ENCODE peak calls at places on chromosomes 2 and 18, in six cellular contexts. One of them, this sample, is unnamed.

GRCh38 chr2:26732446-26732845 is 31.6 kb upstream of the SLC35F6 start:
- DNase-seq in tibial artery: no peak
- DNase-seq in brain microvascular endothelial cell: no peak
- DNase-seq in hepatocyte: no peak
- DNase-seq in fibroblast of lung: no peak
- DNase-seq in left ventricle myocardium inferior: no peak
- DNase-seq in this sample: no peak

GRCh38 chr2:60213865-60214657 is 339.4 kb downstream of the BCL11A start:
- DNase-seq in left ventricle myocardium inferior: no peak
- DNase-seq in tibial artery: no peak
- DNase-seq in brain microvascular endothelial cell: no peak
- DNase-seq in hepatocyte: peak; percentile 35
- DNase-seq in fibroblast of lung: no peak
- DNase-seq in this sample: no peak

GRCh38 chr2:207256026-207256425 is 90.3 kb upstream of the KLF7 start:
- DNase-seq in brain microvascular endothelial cell: no peak
- DNase-seq in fibroblast of lung: no peak
- DNase-seq in hepatocyte: no peak
- DNase-seq in left ventricle myocardium inferior: no peak
- DNase-seq in tibial artery: no peak
- DNase-seq in this sample: no peak

GRCh38 chr18:64474751-64475150 is 325.9 kb upstream of the LINC00305 start:
- DNase-seq in fibroblast of lung: no peak
- DNase-seq in tibial artery: no peak
- DNase-seq in left ventricle myocardium inferior: no peak
- DNase-seq in brain microvascular endothelial cell: no peak
- DNase-seq in hepatocyte: peak; percentile 17
- DNase-seq in this sample: no peak

GRCh38 chr2:148342091-148342490 is 302.5 kb upstream of the EPC2 start:
- DNase-seq in left ventricle myocardium inferior: no peak
- DNase-seq in brain microvascular endothelial cell: no peak
- DNase-seq in hepatocyte: no peak
- DNase-seq in fibroblast of lung: no peak
- DNase-seq in tibial artery: no peak
- DNase-seq in this sample: no peak

GRCh38 chr18:9849407-9849961 is 36.3 kb upstream of the TXNDC2 start:
- DNase-seq in brain microvascular endothelial cell: no peak
- DNase-seq in fibroblast of lung: no peak
- DNase-seq in tibial artery: peak; percentile 80
- DNase-seq in hepatocyte: no peak
- DNase-seq in left ventricle myocardium inferior: peak; percentile 43
- DNase-seq in this sample: no peak

GRCh38 chr2:222410534-222410933 is 13.8 kb upstream of the SGPP2 start:
- DNase-seq in brain microvascular endothelial cell: no peak
- DNase-seq in hepatocyte: peak; percentile 47
- DNase-seq in tibial artery: no peak
- DNase-seq in fibroblast of lung: no peak
- DNase-seq in left ventricle myocardium inferior: no peak
- DNase-seq in this sample: no peak

GRCh38 chr18:58140366-58141325 is 96.6 kb downstream of the NEDD4L start:
- DNase-seq in brain microvascular endothelial cell: no peak
- DNase-seq in tibial artery: no peak
- DNase-seq in left ventricle myocardium inferior: no peak
- DNase-seq in hepatocyte: no peak
- DNase-seq in fibroblast of lung: no peak
- DNase-seq in this sample: no peak

GRCh38 chr2:238092486-238093035 is 7.6 kb upstream of the ESPNL start:
- DNase-seq in fibroblast of lung: no peak
- DNase-seq in tibial artery: peak; percentile 40
- DNase-seq in brain microvascular endothelial cell: no peak
- DNase-seq in left ventricle myocardium inferior: no peak
- DNase-seq in hepatocyte: no peak
- DNase-seq in this sample: no peak

GRCh38 chr2:88451647-88452150 is 794 bp downstream of the FOXI3 start:
- DNase-seq in brain microvascular endothelial cell: no peak
- DNase-seq in left ventricle myocardium inferior: no peak
- DNase-seq in hepatocyte: no peak
- DNase-seq in fibroblast of lung: no peak
- DNase-seq in tibial artery: no peak
- DNase-seq in this sample: no peak

GRCh38 chr18:57312346-57313144 is 39.8 kb upstream of the ST8SIA3 start:
- DNase-seq in hepatocyte: no peak
- DNase-seq in tibial artery: no peak
- DNase-seq in fibroblast of lung: no peak
- DNase-seq in left ventricle myocardium inferior: no peak
- DNase-seq in brain microvascular endothelial cell: no peak
- DNase-seq in this sample: no peak

GRCh38 chr2:183709829-183710228 is 585.6 kb downstream of the NUP35 start:
- DNase-seq in brain microvascular endothelial cell: no peak
- DNase-seq in left ventricle myocardium inferior: no peak
- DNase-seq in tibial artery: no peak
- DNase-seq in hepatocyte: no peak
- DNase-seq in fibroblast of lung: no peak
- DNase-seq in this sample: no peak
- H3K27ac ChIP-seq in brain microvascular endothelial cell: no peak overlapping the region
- H3K27ac ChIP-seq in left ventricle myocardium inferior: no peak overlapping the region
- H3K27ac ChIP-seq in tibial artery: no peak overlapping the region
- H3K27ac ChIP-seq in hepatocyte: no peak overlapping the region
- H3K27ac ChIP-seq in fibroblast of lung: no peak overlapping the region
- H3K27ac ChIP-seq in this sample: no peak overlapping the region

GRCh38 chr2:175048275-175048674 is 43.1 kb upstream of the CHN1 start:
- DNase-seq in brain microvascular endothelial cell: no peak
- DNase-seq in fibroblast of lung: no peak
- DNase-seq in tibial artery: no peak
- DNase-seq in left ventricle myocardium inferior: no peak
- DNase-seq in hepatocyte: no peak
- DNase-seq in this sample: no peak
- H3K4me3 ChIP-seq in brain microvascular endothelial cell: no peak overlapping the region
- H3K4me3 ChIP-seq in fibroblast of lung: no peak overlapping the region
- H3K4me3 ChIP-seq in tibial artery: no peak overlapping the region
- H3K4me3 ChIP-seq in left ventricle myocardium inferior: no peak overlapping the region
- H3K4me3 ChIP-seq in hepatocyte: no peak overlapping the region
- H3K4me3 ChIP-seq in this sample: no peak overlapping the region

GRCh38 chr2:75140288-75140687 is 59.0 kb downstream of the TACR1 start:
- DNase-seq in fibroblast of lung: no peak
- DNase-seq in hepatocyte: no peak
- DNase-seq in tibial artery: no peak
- DNase-seq in left ventricle myocardium inferior: no peak
- DNase-seq in brain microvascular endothelial cell: no peak
- DNase-seq in this sample: no peak
- H3K27ac ChIP-seq in fibroblast of lung: no peak overlapping the region
- H3K27ac ChIP-seq in hepatocyte: no peak overlapping the region
- H3K27ac ChIP-seq in tibial artery: no peak overlapping the region
- H3K27ac ChIP-seq in left ventricle myocardium inferior: no peak overlapping the region
- H3K27ac ChIP-seq in brain microvascular endothelial cell: no peak overlapping the region
- H3K27ac ChIP-seq in this sample: no peak overlapping the region

DNA sequence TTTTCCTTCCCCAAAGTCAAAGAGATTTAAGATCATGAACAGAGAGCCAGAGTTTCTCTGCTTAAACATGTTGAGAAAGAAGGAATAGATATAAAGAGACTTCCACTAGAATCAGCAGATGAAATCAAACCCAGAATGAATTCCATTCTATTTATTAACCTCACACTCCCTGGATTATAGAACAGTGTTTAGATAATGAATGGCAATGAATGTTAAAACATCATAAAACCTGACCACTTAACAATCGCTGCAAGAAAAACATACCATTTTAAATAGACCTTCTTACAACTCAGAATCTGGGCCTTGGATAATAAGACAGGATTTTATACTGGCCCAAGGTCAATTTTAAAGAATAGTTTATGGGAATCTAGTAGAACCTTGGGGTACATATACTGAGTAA is 163.7 kb upstream of the SIX2 start:
- DNase-seq in hepatocyte: no peak
- DNase-seq in tibial artery: no peak
- DNase-seq in brain microvascular endothelial cell: no peak
- DNase-seq in left ventricle myocardium inferior: no peak
- DNase-seq in fibroblast of lung: no peak
- DNase-seq in this sample: no peak
- H3K4me3 ChIP-seq in hepatocyte: no peak overlapping the region
- H3K4me3 ChIP-seq in tibial artery: no peak overlapping the region
- H3K4me3 ChIP-seq in brain microvascular endothelial cell: no peak overlapping the region
- H3K4me3 ChIP-seq in left ventricle myocardium inferior: no peak overlapping the region
- H3K4me3 ChIP-seq in fibroblast of lung: no peak overlapping the region
- H3K4me3 ChIP-seq in this sample: no peak overlapping the region

GRCh38 chr2:28247326-28247725 is 145.3 kb upstream of the FOSL2 start:
- DNase-seq in tibial artery: no peak
- DNase-seq in hepatocyte: no peak
- DNase-seq in left ventricle myocardium inferior: no peak
- DNase-seq in fibroblast of lung: no peak
- DNase-seq in brain microvascular endothelial cell: no peak
- DNase-seq in this sample: no peak
- H3K27ac ChIP-seq in tibial artery: no peak overlapping the region
- H3K27ac ChIP-seq in hepatocyte: no peak overlapping the region
- H3K27ac ChIP-seq in left ventricle myocardium inferior: peak overlapping the region; percentile 41
- H3K27ac ChIP-seq in fibroblast of lung: no peak overlapping the region
- H3K27ac ChIP-seq in brain microvascular endothelial cell: no peak overlapping the region
- H3K27ac ChIP-seq in this sample: peak overlapping the region; percentile 45

GRCh38 chr2:33476793-33477190 is 343 bp downstream of the RASGRP3 start:
- DNase-seq in left ventricle myocardium inferior: no peak
- DNase-seq in fibroblast of lung: no peak
- DNase-seq in hepatocyte: no peak
- DNase-seq in brain microvascular endothelial cell: no peak
- DNase-seq in tibial artery: no peak
- DNase-seq in this sample: no peak
- H3K4me3 ChIP-seq in left ventricle myocardium inferior: peak overlapping the region; percentile 70
- H3K4me3 ChIP-seq in fibroblast of lung: peak overlapping the region; percentile 60
- H3K4me3 ChIP-seq in hepatocyte: peak overlapping the region; percentile 3
- H3K4me3 ChIP-seq in brain microvascular endothelial cell: peak overlapping the region; percentile 66
- H3K4me3 ChIP-seq in tibial artery: peak overlapping the region; percentile 66
- H3K4me3 ChIP-seq in this sample: peak overlapping the region; percentile 100

GRCh38 chr2:189267491-189267890 is 87.9 kb upstream of the COL5A2 start:
- DNase-seq in hepatocyte: no peak
- DNase-seq in tibial artery: no peak
- DNase-seq in brain microvascular endothelial cell: no peak
- DNase-seq in left ventricle myocardium inferior: no peak
- DNase-seq in fibroblast of lung: no peak
- DNase-seq in this sample: no peak

GRCh38 chr2:189273734-189274133 is 94.2 kb upstream of the COL5A2 start:
- DNase-seq in left ventricle myocardium inferior: no peak
- DNase-seq in hepatocyte: no peak
- DNase-seq in fibroblast of lung: no peak
- DNase-seq in brain microvascular endothelial cell: no peak
- DNase-seq in tibial artery: no peak
- DNase-seq in this sample: no peak

GRCh38 chr2:189265696-189266320 is 86.2 kb upstream of the COL5A2 start:
- DNase-seq in left ventricle myocardium inferior: no peak
- DNase-seq in brain microvascular endothelial cell: no peak
- DNase-seq in hepatocyte: no peak
- DNase-seq in fibroblast of lung: no peak
- DNase-seq in tibial artery: no peak
- DNase-seq in this sample: no peak

GRCh38 chr2:189267925-189268579 is 88.5 kb upstream of the COL5A2 start:
- DNase-seq in brain microvascular endothelial cell: no peak
- DNase-seq in left ventricle myocardium inferior: no peak
- DNase-seq in hepatocyte: no peak
- DNase-seq in fibroblast of lung: peak; percentile 78
- DNase-seq in tibial artery: no peak
- DNase-seq in this sample: no peak

DNA sequence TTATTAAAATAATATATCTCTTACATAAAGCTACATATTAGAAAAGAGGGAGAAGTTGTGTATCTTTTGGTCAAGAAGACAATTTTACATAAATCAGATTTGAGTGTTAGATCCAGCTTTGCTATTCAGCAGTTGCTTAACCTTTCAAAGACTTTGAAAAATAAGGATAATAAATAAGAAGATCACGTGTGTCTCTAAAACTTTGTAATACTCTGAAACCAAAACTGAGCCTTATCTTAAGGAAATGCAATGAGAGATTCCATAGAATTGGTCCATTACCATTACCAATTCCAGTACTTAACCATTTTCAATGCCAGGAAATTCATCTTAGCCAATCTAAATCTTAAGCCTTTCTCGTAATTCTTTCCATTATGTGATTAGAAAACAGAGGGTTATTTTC is 89.2 kb upstream of the COL5A2 start:
- DNase-seq in left ventricle myocardium inferior: no peak
- DNase-seq in brain microvascular endothelial cell: no peak
- DNase-seq in tibial artery: no peak
- DNase-seq in hepatocyte: no peak
- DNase-seq in fibroblast of lung: no peak
- DNase-seq in this sample: no peak
- H3K27ac ChIP-seq in left ventricle myocardium inferior: no peak overlapping the region
- H3K27ac ChIP-seq in brain microvascular endothelial cell: peak overlapping the region; percentile 83
- H3K27ac ChIP-seq in tibial artery: no peak overlapping the region
- H3K27ac ChIP-seq in hepatocyte: no peak overlapping the region
- H3K27ac ChIP-seq in fibroblast of lung: no peak overlapping the region
- H3K27ac ChIP-seq in this sample: no peak overlapping the region

This sample was measured in aorta.